ENCODE peak calls at places on chromosomes 1 and 21, in six cellular contexts. D is GM23248, K is sigmoid colon, H is heart left ventricle, C is SK-N-SH, I is psoas muscle. O is an unnamed sample. For H3K4me1 and H3K36me3, the result is how much of the 10 kb centered on the place peaks cover.

GRCh38 chr1:228350831-228351781 is 55.5 kb downstream of the TRIM11 start:
- DNase-seq in H (no peak), K (peak), D (no peak), C (no peak), I (peak), O (no peak)

GRCh38 chr1:156744344-156744743 is 3.5 kb upstream of the MRPL24 start:
- DNase-seq in I (no peak), D (no peak), H (no peak), C (no peak), K (no peak), O (no peak)

GRCh38 chr1:229204863-229205777 is 65.8 kb upstream of the RAB4A start:
- DNase-seq in I (no peak), C (no peak), D (peak), H (no peak), K (peak), O (no peak)

GRCh38 chr1:248834343-248834940 is 3.6 kb upstream of the ZNF672 start:
- DNase-seq in H (no peak), K (no peak), C (no peak), D (no peak), I (no peak), O (no peak)

GRCh38 chr21:21714396-21714795 is 716.2 kb downstream of the NCAM2 start:
- DNase-seq in I (no peak), H (no peak), K (no peak), C (no peak), D (peak), O (no peak)

GRCh38 chr1:162904579-162904978 is 43.6 kb upstream of the CCDC190 start:
- DNase-seq in I (no peak), D (no peak), K (no peak), C (no peak), H (peak), O (no peak)

GRCh38 chr1:206890690-206891089 is 6.6 kb upstream of the IL24 start:
- DNase-seq in D (peak), I (no peak), C (no peak), H (no peak), K (no peak), O (no peak)

GRCh38 chr1:76891931-76892330 is 24.7 kb downstream of the ST6GALNAC5 start:
- DNase-seq in I (no peak), H (no peak), K (no peak), D (peak), C (no peak), O (no peak)

GRCh38 chr1:226109829-226110248 is 47.3 kb downstream of the H3-3A start:
- DNase-seq in I (peak), C (peak), D (peak), K (peak), H (peak), O (peak)

GRCh38 chr1:109457819-109458218 is 8.5 kb upstream of the SYPL2 start:
- DNase-seq in H (no peak), D (no peak), C (no peak), I (no peak), K (no peak), O (no peak)

GRCh38 chr1:39671793-39672550 is at the start of gene NT5C1A:
- DNase-seq in I (peak), H (peak), K (no peak), D (peak), C (peak), O (no peak)

GRCh38 chr1:100631015-100631521 is 88.5 kb upstream of the VCAM1 start:
- DNase-seq in C (no peak), D (peak), H (no peak), K (no peak), I (no peak), O (no peak)

GRCh38 chr21:20308586-20308985 is 689.6 kb upstream of the NCAM2 start:
- DNase-seq in I (no peak), K (no peak), D (no peak), C (no peak), H (no peak), O (no peak)

GRCh38 chr1:165143437-165144065 is 213.0 kb downstream of the LMX1A start:
- DNase-seq in I (peak), D (peak), H (no peak), K (no peak), C (no peak), O (no peak)

GRCh38 chr1:204894031-204894430 is 23.4 kb downstream of the NFASC start:
- DNase-seq in H (no peak), K (no peak), D (peak), I (no peak), C (no peak), O (no peak)

GRCh38 chr1:193909406-193909805 is 723.0 kb upstream of the B3GALT2 start:
- DNase-seq in H (no peak), D (no peak), I (no peak), C (no peak), K (no peak), O (no peak)

GRCh38 chr21:14569868-14570267 is 23.8 kb upstream of the SAMSN1 start:
- DNase-seq in C (no peak), D (no peak), K (no peak), H (no peak), I (no peak), O (no peak)

GRCh38 chr1:23422313-23422877 is 2.2 kb downstream of the TCEA3 start:
- DNase-seq in D (peak), C (peak), H (peak), K (peak), I (peak), O (peak)

GRCh38 chr21:15222711-15223110 is 157.9 kb upstream of the NRIP1 start:
- DNase-seq in H (no peak), D (peak), K (no peak), C (no peak), I (no peak), O (no peak)

GRCh38 chr1:152912900-152913299 is 4.6 kb downstream of the IVL start:
- DNase-seq in H (no peak), D (no peak), C (no peak), K (no peak), I (no peak), O (no peak)

GRCh38 chr1:199033709-199034108 is 394.9 kb downstream of the PTPRC start:
- DNase-seq in C (no peak), D (no peak), I (no peak), K (no peak), H (no peak), O (peak)

GRCh38 chr1:110493059-110493458 is 25.9 kb downstream of the KCNA10 start:
- DNase-seq in K (no peak), I (no peak), C (no peak), D (no peak), H (no peak), O (no peak)

GRCh38 chr1:83508485-83509151 is 490.3 kb downstream of the TTLL7 start:
- DNase-seq in H (peak), K (no peak), I (no peak), C (no peak), D (peak), O (no peak)

GRCh38 chr1:207497951-207498350 is 2.0 kb downstream of the CR1 start:
- DNase-seq in H (no peak), C (no peak), K (no peak), D (no peak), I (no peak), O (no peak)

GRCh38 chr1:91876751-91877573 is 9.0 kb downstream of the TGFBR3 start:
- DNase-seq in C (no peak), H (no peak), D (peak), I (no peak), K (no peak), O (no peak)

GRCh38 chr1:23807453-23807852 is 6.9 kb upstream of the GALE start:
- DNase-seq in K (no peak), H (no peak), I (no peak), D (no peak), C (no peak), O (no peak)

GRCh38 chr1:54277451-54278355 is 77.7 kb downstream of the MRPL37 start:
- DNase-seq in K (peak), D (no peak), C (no peak), I (no peak), H (no peak), O (no peak)

GRCh38 chr1:41914515-41914914 is 4.2 kb downstream of the HIVEP3 start:
- DNase-seq in I (no peak), H (no peak), K (no peak), D (no peak), C (no peak), O (no peak)

GRCh38 chr1:114093624-114094302 is 59.9 kb downstream of the SYT6 start:
- DNase-seq in I (no peak), C (no peak), K (no peak), D (peak), H (no peak), O (no peak)

GRCh38 chr1:92709738-92710137 is 75.2 kb downstream of the EVI5 start:
- DNase-seq in I (no peak), K (no peak), H (no peak), D (peak), C (no peak), O (no peak)

GRCh38 chr1:201850053-201850397 is 21.1 kb downstream of the IPO9 start:
- DNase-seq in I (no peak), K (no peak), H (peak), D (peak), C (no peak), O (no peak)

GRCh38 chr1:160522622-160523345 is at the start of gene SLAMF6:
- DNase-seq in D (no peak), K (no peak), C (no peak), I (no peak), H (no peak), O (no peak)

GRCh38 chr1:58570094-58570493 is 7.0 kb downstream of the TACSTD2 start:
- DNase-seq in D (no peak), I (no peak), H (no peak), K (no peak), C (no peak), O (no peak)
- H3K4me1 ChIP-seq in D (under half), I (under half), H (under half), K (under half), C (under half), O (under half)

GRCh38 chr1:11197359-11197758 is 8.2 kb downstream of the ANGPTL7 start:
- DNase-seq in I (no peak), C (no peak), K (no peak), D (no peak), H (no peak), O (no peak)
- H3K36me3 ChIP-seq in I (half or more), C (under half), K (half or more), D (under half), H (half or more), O (under half)

GRCh38 chr1:67715819-67716218 is 30.8 kb downstream of the GADD45A start:
- DNase-seq in H (no peak), C (no peak), D (no peak), I (no peak), K (no peak), O (no peak)
- H3K4me1 ChIP-seq in H (half or more), C (half or more), D (under half), I (under half), K (under half), O (under half)

GRCh38 chr1:25487628-25488027 is 55.8 kb upstream of the LDLRAP1 start:
- DNase-seq in I (no peak), D (peak), H (no peak), C (peak), K (no peak), O (peak)
- H3K36me3 ChIP-seq in I (half or more), D (under half), H (half or more), C (under half), K (half or more), O (under half)

GRCh38 chr21:42527127-42527488 is 13.5 kb downstream of the SLC37A1 start:
- DNase-seq in K (peak), H (no peak), C (no peak), I (no peak), D (no peak), O (no peak)
- H3K4me1 ChIP-seq in K (under half), H (under half), C (under half), I (half or more), D (under half), O (under half)